ENCODE peak calls at places on chromosomes 2 and 18, in ten cellular contexts. K is body of pancreas; C is fibroblast of mammary gland; J is endothelial cell; U is stimulated activated naive B cell treated with anti-CD40 and anti-IgM and Interleukin-4, amounts not matched to agents 10 μg/mL and 1 μg/mL and 100 μg/mL, for 72 hours; F is psoas muscle; O is Daoy; B is adipocyte; Z is H7; E is AG08396. H is an unnamed sample.

GRCh38 chr18:57249896-57250295 is 102.5 kb upstream of the ST8SIA3 start:
- DNase-seq in C (no peak), E (no peak), B (no peak), F (no peak), U (no peak), J (no peak), O (no peak), K (no peak), Z (no peak), H (no peak)

GRCh38 chr2:105336786-105337121 is 586 bp upstream of the C2orf49 start:
- DNase-seq in C (no peak), Z (no peak), B (no peak), U (no peak), J (no peak), O (no peak), F (no peak), E (no peak), K (no peak), H (no peak)

GRCh38 chr18:61901334-61901986 is 8.7 kb upstream of the RNF152 start:
- DNase-seq in B (peak; percentile 75), O (peak; percentile 43), E (peak; percentile 71), U (peak; percentile 21), Z (peak; percentile 80), F (no peak), J (peak; percentile 51), K (peak; percentile 64), C (peak; percentile 63), H (peak; percentile 65)

GRCh38 chr2:43421194-43421593 is 174.6 kb downstream of the THADA start:
- DNase-seq in C (no peak), B (no peak), K (no peak), J (no peak), F (no peak), Z (no peak), E (no peak), U (no peak), O (no peak), H (no peak)

GRCh38 chr2:48315847-48316194 is 214.1 kb upstream of the STON1 start:
- DNase-seq in F (no peak), U (peak; percentile 48), O (peak; percentile 17), Z (peak; percentile 15), K (no peak), B (peak; percentile 49), E (no peak), C (peak; percentile 10), J (peak; percentile 14), H (peak; percentile 7)

GRCh38 chr2:80122675-80123074 is 181.9 kb downstream of the LRRTM1 start:
- DNase-seq in O (no peak), C (no peak), F (no peak), U (no peak), J (no peak), E (no peak), K (no peak), B (no peak), Z (no peak), H (no peak)

GRCh38 chr2:108124733-108125132 is 115.0 kb upstream of the SULT1C3 start:
- DNase-seq in K (no peak), J (no peak), U (no peak), O (no peak), C (peak; percentile 34), F (no peak), Z (no peak), E (no peak), B (no peak), H (no peak)

GRCh38 chr2:145688156-145688555 is 1168.2 kb upstream of the ZEB2 start:
- DNase-seq in E (no peak), U (no peak), O (no peak), K (no peak), C (no peak), B (no peak), F (no peak), J (no peak), Z (no peak), H (no peak)

GRCh38 chr2:7071916-7072556 is 154.8 kb downstream of the RNF144A start:
- DNase-seq in B (no peak), F (no peak), U (no peak), Z (no peak), J (no peak), C (no peak), O (no peak), E (no peak), K (no peak), H (no peak)

H was measured in fibroblast of the aortic adventitia.